ENCODE peak calls at places on chromosomes 1 and 21, in four cellular contexts. P is RWPE1; J is CD8-positive, alpha-beta T cell; B is stomach. R is an unnamed sample.

GRCh38 chr1:9081473-9081872 is 12.0 kb upstream of the SLC2A5 start:
- DNase-seq in P (no peak), J (no peak), B (no peak), R (no peak)

GRCh38 chr1:8075511-8076051 is 49.5 kb upstream of the ERRFI1 start:
- DNase-seq in P (no peak), J (no peak), B (no peak), R (no peak)

GRCh38 chr1:80218112-80218511 is 1211.6 kb upstream of the ADGRL4 start:
- DNase-seq in P (peak; percentile 8), J (no peak), B (no peak), R (no peak)

GRCh38 chr21:27954806-27955205 is 987.9 kb upstream of the ADAMTS5 start:
- DNase-seq in P (no peak), J (no peak), B (no peak), R (no peak)

GRCh38 chr1:54355931-54356679 is 50.1 kb downstream of the SSBP3 start:
- DNase-seq in P (no peak), J (no peak), B (no peak), R (no peak)

GRCh38 chr1:93665015-93665414 is 16.6 kb downstream of the BCAR3 start:
- DNase-seq in P (no peak), J (no peak), B (no peak), R (no peak)

GRCh38 chr1:61921435-61921834 is 179.2 kb downstream of the PATJ start:
- DNase-seq in P (no peak), J (no peak), B (no peak), R (no peak)

GRCh38 chr21:41500931-41501381 is 7.0 kb downstream of the TMPRSS2 start:
- DNase-seq in P (no peak), J (no peak), B (peak; percentile 74), R (no peak)

GRCh38 chr1:168465942-168466702 is 77.7 kb downstream of the XCL2 start:
- DNase-seq in P (peak; percentile 46), J (no peak), B (peak; percentile 26), R (no peak)

GRCh38 chr1:50978144-50978851 is 8.3 kb downstream of the CDKN2C start:
- DNase-seq in P (peak; percentile 51), J (peak; percentile 16), B (peak; percentile 61), R (peak; percentile 38)

GRCh38 chr1:40818264-40818961 is 34.8 kb downstream of the KCNQ4 start:
- DNase-seq in P (peak; percentile 72), J (peak; percentile 76), B (peak; percentile 66), R (no peak)

GRCh38 chr1:83834621-83835264 is 164.2 kb downstream of the TTLL7 start:
- DNase-seq in P (no peak), J (no peak), B (no peak), R (no peak)

GRCh38 chr1:244340396-244340795 is 111.3 kb downstream of the ADSS2 start:
- DNase-seq in P (no peak), J (no peak), B (no peak), R (no peak)

GRCh38 chr1:3274972-3275371 is 179.5 kb upstream of the ARHGEF16 start:
- DNase-seq in P (no peak), J (no peak), B (no peak), R (no peak)

GRCh38 chr21:35963920-35964451 is 96.3 kb downstream of the SETD4 start:
- DNase-seq in P (no peak), J (no peak), B (no peak), R (no peak)

GRCh38 chr1:230270185-230270939 is 155.8 kb downstream of the PGBD5 start:
- DNase-seq in P (no peak), J (no peak), B (no peak), R (no peak)

GRCh38 chr1:220879509-220880366 is 495 bp downstream of the HLX start:
- DNase-seq in P (peak; percentile 45), J (no peak), B (peak; percentile 47), R (no peak)

GRCh38 chr21:14773777-14774345 is 227.7 kb upstream of the SAMSN1 start:
- DNase-seq in P (peak; percentile 23), J (peak; percentile 37), B (peak; percentile 66), R (no peak)

GRCh38 chr1:110464340-110464739 is 13.4 kb downstream of the PROK1 start:
- DNase-seq in P (peak; percentile 62), J (no peak), B (no peak), R (no peak)

GRCh38 chr1:75097686-75098085 is 36.5 kb upstream of the LHX8 start:
- DNase-seq in P (peak; percentile 15), J (no peak), B (no peak), R (no peak)

GRCh38 chr1:160884579-160884978 is 401 bp downstream of the ITLN1 start:
- DNase-seq in P (no peak), J (no peak), B (no peak), R (no peak)

GRCh38 chr1:172254521-172255222 is 165.8 kb upstream of the C1orf105 start:
- DNase-seq in P (peak; percentile 71), J (no peak), B (no peak), R (no peak)
- H3K27ac ChIP-seq in P (no peak overlapping the region), J (no peak overlapping the region), B (no peak overlapping the region), R (no peak overlapping the region)

DNA sequence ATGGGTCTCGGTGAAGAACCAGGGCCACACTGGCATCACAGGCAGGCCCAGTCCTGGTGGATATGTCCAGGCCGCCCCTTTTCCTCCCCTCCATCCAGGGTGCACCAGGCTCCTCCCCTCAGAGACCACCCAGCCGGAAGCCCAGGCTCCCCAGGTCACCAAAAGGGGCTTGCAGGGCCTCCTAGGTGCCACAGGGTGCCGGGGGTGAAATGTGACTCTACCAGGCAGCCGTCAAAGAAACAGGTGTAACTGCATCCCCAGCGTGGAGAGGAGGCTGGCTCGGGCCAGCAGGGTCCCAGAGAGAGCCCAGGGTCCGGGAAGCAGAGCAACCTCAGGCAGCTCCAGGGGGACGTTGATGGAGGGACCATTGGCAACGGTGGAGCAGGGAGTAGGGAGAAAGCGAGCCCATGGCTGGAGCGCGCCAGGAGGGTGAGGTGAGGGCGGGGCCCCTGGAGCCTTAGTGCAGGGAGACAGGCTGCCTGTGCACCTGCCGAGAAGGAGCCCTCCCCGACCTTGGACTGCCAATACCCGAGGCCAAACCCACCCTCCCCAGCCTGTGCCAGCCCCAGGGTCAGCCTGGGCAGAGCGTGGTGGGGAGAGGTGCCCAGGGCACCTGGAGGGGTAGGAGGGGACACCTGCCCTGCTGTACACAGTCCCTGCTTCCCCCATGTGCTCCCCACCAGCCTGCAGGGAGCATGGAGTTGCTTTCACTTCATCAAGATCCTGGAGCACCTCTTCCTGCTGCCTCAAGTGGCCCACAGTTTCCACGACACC is 48.3 kb upstream of the POFUT2 start:
- DNase-seq in P (no peak), J (no peak), B (no peak), R (no peak)
- H3K27ac ChIP-seq in P (no peak overlapping the region), J (no peak overlapping the region), B (no peak overlapping the region), R (no peak overlapping the region)

GRCh38 chr1:18284750-18285532 is 177.3 kb downstream of the IGSF21 start:
- DNase-seq in P (no peak), J (no peak), B (no peak), R (no peak)

GRCh38 chr1:18285533-18285924 is 177.9 kb downstream of the IGSF21 start:
- DNase-seq in P (no peak), J (no peak), B (no peak), R (no peak)

GRCh38 chr1:18283601-18284385 is 176.2 kb downstream of the IGSF21 start:
- DNase-seq in P (no peak), J (no peak), B (no peak), R (no peak)

GRCh38 chr1:18280956-18281355 is 173.4 kb downstream of the IGSF21 start:
- DNase-seq in P (no peak), J (no peak), B (no peak), R (no peak)

GRCh38 chr1:18282851-18283600 is 175.4 kb downstream of the IGSF21 start:
- DNase-seq in P (no peak), J (no peak), B (no peak), R (no peak)
- H3K27ac ChIP-seq in P (no peak overlapping the region), J (no peak overlapping the region), B (no peak overlapping the region), R (no peak overlapping the region)

GRCh38 chr1:155166006-155166372 is 7.1 kb downstream of the KRTCAP2 start:
- DNase-seq in P (no peak), J (no peak), B (no peak), R (no peak)
- H3K27ac ChIP-seq in P (no peak overlapping the region), J (no peak overlapping the region), B (peak overlapping the region; percentile 72), R (peak overlapping the region; percentile 82)

GRCh38 chr1:210377934-210378333 is 49.2 kb downstream of the HHAT start:
- DNase-seq in P (no peak), J (no peak), B (no peak), R (no peak)
- H3K27ac ChIP-seq in P (no peak overlapping the region), J (no peak overlapping the region), B (no peak overlapping the region), R (peak overlapping the region; percentile 67)

DNA sequence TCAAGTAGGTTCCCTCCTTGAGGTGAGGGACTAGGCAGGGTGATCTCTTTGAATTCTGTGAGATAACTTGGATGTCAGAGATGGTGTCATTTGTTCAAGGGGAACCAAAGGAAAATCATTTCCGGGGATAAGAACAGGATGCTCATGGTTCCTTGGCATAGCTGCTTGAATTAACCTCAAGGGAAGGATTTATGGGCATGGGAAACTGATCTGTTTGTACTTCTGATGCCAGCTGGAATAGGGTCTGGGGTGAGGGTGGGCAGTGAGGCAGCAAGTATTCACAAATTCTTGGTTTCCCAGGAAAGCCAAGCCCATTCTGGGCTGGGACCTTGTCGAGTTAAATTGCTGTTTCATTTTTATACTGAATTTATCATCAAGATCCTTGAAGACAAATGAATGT is 14.1 kb downstream of the INTS3 start:
- DNase-seq in P (no peak), J (no peak), B (no peak), R (no peak)
- H3K27ac ChIP-seq in P (no peak overlapping the region), J (no peak overlapping the region), B (peak overlapping the region; percentile 56), R (no peak overlapping the region)

DNA sequence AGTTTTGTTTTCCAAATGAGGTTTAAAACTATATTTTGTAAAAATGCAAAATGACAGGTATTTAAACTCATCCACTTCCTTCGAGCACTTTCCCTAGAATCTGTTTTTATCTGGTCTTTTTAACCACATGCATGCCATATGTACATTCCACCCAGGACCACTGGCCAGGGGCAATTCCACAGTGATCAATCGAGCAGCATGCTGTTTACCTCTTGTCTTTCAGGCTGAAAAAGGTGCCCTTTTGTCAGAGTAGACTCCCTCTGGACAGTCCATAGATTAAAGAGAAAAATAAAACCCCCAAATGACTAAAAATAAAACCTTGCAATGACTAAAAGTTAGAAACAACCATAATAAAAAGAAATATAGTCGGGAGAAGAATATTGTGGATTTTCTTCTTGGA is 313.3 kb downstream of the LMO4 start:
- DNase-seq in P (no peak), J (no peak), B (no peak), R (no peak)
- H3K27ac ChIP-seq in P (no peak overlapping the region), J (no peak overlapping the region), B (no peak overlapping the region), R (no peak overlapping the region)